ENCODE peak calls at places on chromosomes 7 and 10, in six cellular contexts. N is Peyer's patch, S is lower leg skin, X is body of pancreas, V is right lobe of liver, Z is A549. C is an unnamed sample.

GRCh38 chr7:13988765-13989137 is 715 bp downstream of the ETV1 start:
- DNase-seq in N (no peak), X (no peak), Z (no peak), V (no peak), S (no peak), C (no peak)

GRCh38 chr7:141460781-141461715 is 90.2 kb upstream of the AGK start:
- DNase-seq in V (no peak), N (no peak), X (no peak), S (peak; percentile 25), Z (no peak), C (no peak)

GRCh38 chr10:11164806-11165590 is 147.3 kb downstream of the CELF2 start:
- DNase-seq in V (peak; percentile 63), X (peak; percentile 23), S (peak; percentile 82), N (peak; percentile 89), Z (no peak), C (peak; percentile 77)

GRCh38 chr10:59175538-59176240 is 754 bp upstream of the PHYHIPL start:
- DNase-seq in X (peak; percentile 54), V (peak; percentile 29), S (no peak), N (peak; percentile 44), Z (peak; percentile 8), C (no peak)

GRCh38 chr7:40437498-40437897 is 302.7 kb downstream of the SUGCT start:
- DNase-seq in S (no peak), X (no peak), N (no peak), Z (peak; percentile 19), V (no peak), C (no peak)

GRCh38 chr7:29609162-29610030 is 45.8 kb downstream of the PRR15 start:
- DNase-seq in S (no peak), N (peak; percentile 76), Z (peak; percentile 77), V (no peak), X (peak; percentile 36), C (peak; percentile 37)

GRCh38 chr10:88946965-88947590 is 5.5 kb downstream of the ACTA2 start:
- DNase-seq in S (no peak), V (no peak), X (no peak), N (no peak), Z (no peak), C (no peak)

GRCh38 chr10:69344591-69345244 is 66.4 kb downstream of the HK1 start:
- DNase-seq in N (no peak), Z (no peak), X (no peak), S (no peak), V (no peak), C (peak; percentile 67)

GRCh38 chr10:112950714-112951348 is 784 bp downstream of the TCF7L2 start:
- DNase-seq in Z (peak; percentile 64), V (peak; percentile 56), X (peak; percentile 39), S (no peak), N (no peak), C (peak; percentile 7)

GRCh38 chr10:127524229-127524628 is 24.9 kb upstream of the NPS start:
- DNase-seq in S (no peak), Z (peak; percentile 16), V (no peak), N (no peak), X (no peak), C (no peak)

GRCh38 chr10:110083884-110084283 is 76.1 kb downstream of the ADD3 start:
- DNase-seq in Z (peak; percentile 20), V (no peak), N (no peak), X (no peak), S (no peak), C (peak; percentile 80)

GRCh38 chr10:96468845-96469244 is 44.9 kb downstream of the TLL2 start:
- DNase-seq in N (no peak), S (no peak), V (no peak), X (no peak), Z (no peak), C (no peak)

GRCh38 chr7:26199301-26200112 is 1.0 kb downstream of the HNRNPA2B1 start:
- DNase-seq in Z (peak; percentile 71), X (peak; percentile 78), S (peak; percentile 67), N (peak; percentile 88), V (peak; percentile 70), C (peak; percentile 72)

GRCh38 chr7:26200444-26201260 is at the start of gene HNRNPA2B1:
- DNase-seq in X (peak; percentile 98), S (peak; percentile 98), N (peak; percentile 98), Z (peak; percentile 97), V (peak; percentile 98), C (peak; percentile 99)

GRCh38 chr7:26201261-26202018 is at the start of gene CBX3:
- DNase-seq in S (peak; percentile 94), V (peak; percentile 92), N (peak; percentile 97), X (peak; percentile 86), Z (peak; percentile 92), C (peak; percentile 95)

GRCh38 chr7:26200113-26200443 is 468 bp downstream of the HNRNPA2B1 start:
- DNase-seq in V (peak; percentile 79), X (peak; percentile 76), N (peak; percentile 90), Z (peak; percentile 69), S (peak; percentile 64), C (peak; percentile 90)

DNA sequence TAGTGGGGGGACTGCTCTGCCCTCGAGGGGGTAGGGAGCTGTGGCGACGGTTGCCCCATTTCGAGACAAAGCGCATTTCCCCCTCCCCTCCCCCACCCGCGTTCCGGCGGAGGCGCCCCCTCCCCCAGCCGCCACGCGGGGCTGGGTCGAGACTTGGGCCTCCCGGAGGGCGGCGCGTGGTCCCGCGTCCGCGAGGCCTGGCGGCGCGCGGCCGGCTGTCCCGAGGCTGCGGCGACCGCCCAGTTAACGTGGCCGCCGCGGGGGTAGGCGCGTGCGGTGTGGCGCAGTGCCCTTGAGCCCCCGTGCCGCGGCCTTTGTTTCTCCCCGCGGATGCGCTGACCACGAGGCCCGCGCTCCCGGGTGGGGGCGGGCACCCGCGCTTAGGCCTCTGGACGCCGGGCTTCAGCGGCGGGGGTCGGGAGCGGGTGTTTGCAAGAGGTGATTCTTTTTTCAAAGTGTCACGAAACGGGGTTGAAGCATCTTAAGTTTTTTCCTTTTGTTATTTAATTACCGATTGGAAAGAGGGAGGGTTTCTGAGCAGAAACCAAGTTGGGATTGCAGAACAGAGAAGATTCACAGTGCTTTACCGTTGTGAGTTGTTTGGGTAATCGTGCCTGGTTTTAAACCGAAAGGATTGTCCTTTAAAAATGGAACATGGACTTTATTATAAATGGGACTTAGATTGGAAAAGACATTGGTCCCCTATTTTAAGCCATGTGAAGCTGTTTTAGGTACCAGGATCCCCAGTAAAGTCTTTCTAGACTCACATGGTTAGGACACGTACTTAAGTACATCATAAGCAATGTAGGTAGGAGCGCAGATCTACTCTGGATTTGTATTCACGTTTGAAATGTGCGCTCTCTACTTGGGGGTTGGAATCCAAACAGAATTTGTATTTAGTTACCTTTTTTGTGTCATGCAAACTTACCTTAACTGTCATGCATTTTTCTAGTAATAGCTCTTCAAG is 757 bp downstream of the CBX3 start:
- DNase-seq in S (peak; percentile 49), X (peak; percentile 62), Z (peak; percentile 54), N (peak; percentile 78), V (peak; percentile 77), C (peak; percentile 83)
- TF ChIP-seq POLR2A in S (no peak), X (no peak), Z (peak; percentile 41), N (no peak), V (no peak), C (no peak)

GRCh38 chr10:5945561-5946418 is 31.6 kb downstream of the IL15RA start:
- DNase-seq in S (peak; percentile 61), Z (no peak), V (peak; percentile 66), X (peak; percentile 39), N (peak; percentile 67), C (peak; percentile 39)
- TF ChIP-seq POLR2A in S (no peak), Z (no peak), V (peak; percentile 33), X (peak; percentile 15), N (no peak), C (no peak)

GRCh38 chr10:32347363-32347735 is 391 bp upstream of the EPC1 start:
- DNase-seq in S (no peak), Z (no peak), N (no peak), X (no peak), V (no peak), C (peak; percentile 69)

GRCh38 chr10:32346134-32346550 is 816 bp downstream of the EPC1 start:
- DNase-seq in V (peak; percentile 98), Z (peak; percentile 97), N (peak; percentile 98), X (peak; percentile 96), S (peak; percentile 95), C (peak; percentile 98)

GRCh38 chr10:32349199-32349585 is 2.2 kb upstream of the EPC1 start:
- DNase-seq in N (no peak), S (no peak), X (no peak), V (no peak), Z (no peak), C (no peak)

GRCh38 chr10:32348297-32349198 is 1.6 kb upstream of the EPC1 start:
- DNase-seq in X (peak; percentile 29), Z (no peak), S (no peak), V (no peak), N (no peak), C (peak; percentile 44)

GRCh38 chr10:32346551-32347362 is at the start of gene EPC1:
- DNase-seq in Z (peak; percentile 91), V (peak; percentile 91), N (peak; percentile 94), X (peak; percentile 88), S (peak; percentile 79), C (peak; percentile 90)
- TF ChIP-seq POLR2A in Z (peak; percentile 83), V (peak; percentile 96), N (peak; percentile 91), X (peak; percentile 98), S (no peak), C (peak; percentile 97)

DNA sequence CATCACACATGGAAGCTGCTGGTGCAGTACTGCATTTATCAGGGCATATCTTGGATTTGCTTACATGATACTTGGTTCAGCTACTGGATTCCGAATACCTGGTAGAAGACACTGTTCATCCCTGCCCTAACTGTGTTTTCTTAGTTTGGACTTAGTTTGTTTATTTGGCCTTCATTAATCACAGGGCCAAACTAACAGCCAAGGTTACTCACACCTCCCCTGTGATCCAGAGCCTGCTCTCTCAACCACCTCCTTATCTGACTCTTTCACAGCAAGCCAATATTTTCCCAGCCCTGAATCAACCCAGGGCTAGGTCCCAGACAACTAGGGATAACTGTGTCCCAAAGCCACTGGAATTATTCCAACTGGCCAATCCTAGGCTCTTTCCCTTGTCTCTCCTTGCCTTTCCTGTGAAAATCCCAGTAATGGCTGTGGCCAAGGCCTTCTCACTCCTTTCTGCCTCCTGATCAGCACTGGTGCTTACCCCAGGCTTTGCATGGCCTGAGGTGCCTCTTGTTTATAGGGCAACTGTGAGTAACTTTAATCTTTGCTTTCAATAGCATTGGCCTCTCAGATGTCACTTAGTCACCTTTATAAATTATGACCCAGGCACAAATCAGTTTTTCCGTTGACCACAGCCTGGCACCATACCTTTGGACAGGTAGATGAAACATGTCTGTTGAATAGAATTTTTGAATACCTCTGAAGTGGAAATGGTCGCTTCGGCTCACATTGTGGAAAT is 9.3 kb upstream of the JCAD start:
- DNase-seq in Z (no peak), S (no peak), V (no peak), X (peak; percentile 18), N (no peak), C (no peak)
- TF ChIP-seq POLR2A in Z (no peak), S (no peak), V (no peak), X (no peak), N (no peak), C (no peak)

DNA sequence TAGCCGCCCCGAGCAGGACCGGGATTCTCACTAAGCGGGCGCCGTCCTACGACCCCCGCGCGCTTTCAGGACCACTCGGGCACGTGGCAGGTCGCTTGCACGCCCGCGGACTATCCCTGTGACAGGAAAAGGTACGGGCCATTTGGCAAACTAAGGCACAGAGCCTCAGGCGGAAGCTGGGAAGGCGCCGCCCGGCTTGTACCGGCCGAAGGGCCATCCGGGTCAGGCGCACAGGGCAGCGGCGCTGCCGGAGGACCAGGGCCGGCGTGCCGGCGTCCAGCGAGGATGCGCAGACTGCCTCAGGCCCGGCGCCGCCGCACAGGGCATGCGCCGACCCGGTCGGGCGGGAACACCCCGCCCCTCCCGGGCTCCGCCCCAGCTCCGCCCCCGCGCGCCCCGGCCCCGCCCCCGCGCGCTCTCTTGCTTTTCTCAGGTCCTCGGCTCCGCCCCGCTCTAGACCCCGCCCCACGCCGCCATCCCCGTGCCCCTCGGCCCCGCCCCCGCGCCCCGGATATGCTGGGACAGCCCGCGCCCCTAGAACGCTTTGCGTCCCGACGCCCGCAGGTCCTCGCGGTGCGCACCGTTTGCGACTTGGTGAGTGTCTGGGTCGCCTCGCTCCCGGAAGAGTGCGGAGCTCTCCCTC is at the start of gene MGMT:
- DNase-seq in S (peak; percentile 94), Z (peak; percentile 62), N (peak; percentile 99), X (peak; percentile 98), V (peak; percentile 98), C (peak; percentile 90)
- TF ChIP-seq POLR2A in S (no peak), Z (peak; percentile 78), N (peak; percentile 61), X (peak; percentile 84), V (peak; percentile 85), C (peak; percentile 69)